ENCODE peak calls at places on chromosome 20, in five cellular contexts. O, D, T, M and P are unnamed samples.

GRCh38 chr20:14553774-14554524 is 216.5 kb upstream of the FLRT3 start:
- DNase-seq in O (no peak), D (no peak), T (no peak), M (no peak), P (no peak)

GRCh38 chr20:1317545-1318255 is 11.2 kb downstream of the SDCBP2 start:
- DNase-seq in O (no peak), D (no peak), T (no peak), M (no peak), P (no peak)

GRCh38 chr20:22691369-22692118 is 107.2 kb upstream of the FOXA2 start:
- DNase-seq in O (peak), D (peak), T (peak), M (peak), P (peak)

GRCh38 chr20:10637563-10637962 is 36.2 kb downstream of the JAG1 start:
- DNase-seq in O (no peak), D (no peak), T (no peak), M (no peak), P (no peak)

GRCh38 chr20:20207291-20207690 is 155.0 kb downstream of the CFAP61 start:
- DNase-seq in O (no peak), D (no peak), T (no peak), M (no peak), P (no peak)

GRCh38 chr20:859661-860294 is 26.3 kb downstream of the FAM110A start:
- DNase-seq in O (no peak), D (no peak), T (no peak), M (no peak), P (no peak)

GRCh38 chr20:3021777-3022176 is 21.6 kb upstream of the GNRH2 start:
- DNase-seq in O (no peak), D (no peak), T (no peak), M (no peak), P (no peak)

GRCh38 chr20:45934046-45934586 is 367 bp upstream of the PCIF1 start:
- DNase-seq in O (peak), D (peak), T (peak), M (peak), P (peak)

GRCh38 chr20:10555865-10556308 is 117.9 kb downstream of the JAG1 start:
- DNase-seq in O (no peak), D (no peak), T (no peak), M (no peak), P (no peak)

GRCh38 chr20:40592891-40593290 is 96.1 kb downstream of the MAFB start:
- DNase-seq in O (no peak), D (no peak), T (no peak), M (no peak), P (no peak)

GRCh38 chr20:24741673-24742072 is 207.4 kb upstream of the CST7 start:
- DNase-seq in O (no peak), D (no peak), T (no peak), M (no peak), P (no peak)

GRCh38 chr20:25254986-25255680 is 7.2 kb downstream of the PYGB start:
- DNase-seq in O (no peak), D (peak), T (no peak), M (no peak), P (peak)

GRCh38 chr20:34049897-34050695 is 56.4 kb downstream of the RALY start:
- DNase-seq in O (no peak), D (no peak), T (no peak), M (no peak), P (no peak)

GRCh38 chr20:8073024-8073832 is 53.7 kb upstream of the TMX4 start:
- DNase-seq in O (no peak), D (no peak), T (no peak), M (no peak), P (no peak)

GRCh38 chr20:53676519-53676822 is 82.8 kb upstream of the ZNF217 start:
- DNase-seq in O (no peak), D (no peak), T (no peak), M (no peak), P (no peak)

GRCh38 chr20:53678990-53679596 is 85.5 kb upstream of the ZNF217 start:
- DNase-seq in O (no peak), D (no peak), T (no peak), M (no peak), P (no peak)

GRCh38 chr20:53678315-53678989 is 84.8 kb upstream of the ZNF217 start:
- DNase-seq in O (no peak), D (no peak), T (no peak), M (no peak), P (no peak)

GRCh38 chr20:53676987-53677386 is 83.3 kb upstream of the ZNF217 start:
- DNase-seq in O (no peak), D (no peak), T (no peak), M (no peak), P (no peak)

GRCh38 chr20:53677447-53678314 is 84.0 kb upstream of the ZNF217 start:
- DNase-seq in O (no peak), D (no peak), T (no peak), M (no peak), P (peak)
- H3K27ac ChIP-seq in O (no peak), D (peak), T (no peak), M (peak), P (no peak)

GRCh38 chr20:51531712-51532456 is 10.6 kb downstream of the NFATC2 start:
- DNase-seq in O (no peak), D (no peak), T (no peak), M (no peak), P (no peak)
- H3K27ac ChIP-seq in O (no peak), D (peak), T (peak), M (peak), P (no peak)

GRCh38 chr20:36312724-36313441 is 6.7 kb downstream of the DLGAP4 start:
- DNase-seq in O (no peak), D (no peak), T (no peak), M (no peak), P (peak)
- H3K27ac ChIP-seq in O (no peak), D (peak), T (no peak), M (no peak), P (no peak)

GRCh38 chr20:59955131-59955796 is 3.0 kb upstream of the CDH26 start:
- DNase-seq in O (no peak), D (no peak), T (no peak), M (no peak), P (no peak)
- H3K27ac ChIP-seq in O (no peak), D (peak), T (no peak), M (no peak), P (no peak)

DNA sequence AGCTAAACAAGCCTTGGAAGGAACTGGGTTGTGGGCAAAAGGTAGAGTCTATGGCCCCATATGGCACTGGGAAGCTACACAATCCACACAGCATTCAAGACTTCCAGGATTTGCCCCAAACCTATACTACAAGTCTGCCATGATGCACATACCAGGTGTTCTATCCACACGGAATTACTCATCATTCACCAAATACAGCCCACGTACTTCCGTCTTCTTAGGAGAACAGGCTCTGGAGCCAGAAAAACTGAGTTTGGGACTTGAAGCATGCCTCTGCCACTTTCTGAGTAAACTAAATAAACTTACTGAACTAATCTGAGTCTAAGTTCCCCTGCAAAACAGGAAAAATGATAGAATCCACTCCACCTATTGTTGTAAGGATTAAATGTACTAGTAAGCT is 28.6 kb downstream of the RIMS4 start:
- DNase-seq in O (no peak), D (no peak), T (no peak), M (no peak), P (no peak)
- H3K27ac ChIP-seq in O (no peak), D (no peak), T (no peak), M (no peak), P (no peak)

GRCh38 chr20:62365814-62366369 is 1.2 kb downstream of the LAMA5 start:
- DNase-seq in O (peak), D (no peak), T (peak), M (no peak), P (peak)

GRCh38 chr20:62367136-62367482 is at the start of gene LAMA5:
- DNase-seq in O (no peak), D (no peak), T (peak), M (no peak), P (peak)

GRCh38 chr20:62364911-62365736 is 2.0 kb downstream of the LAMA5 start:
- DNase-seq in O (peak), D (no peak), T (peak), M (no peak), P (peak)

GRCh38 chr20:62367483-62368302 is 581 bp upstream of the LAMA5 start:
- DNase-seq in O (peak), D (no peak), T (peak), M (peak), P (no peak)

GRCh38 chr20:62366370-62367135 is 559 bp downstream of the LAMA5 start:
- DNase-seq in O (peak), D (no peak), T (peak), M (no peak), P (peak)
- H3K27ac ChIP-seq in O (peak), D (peak), T (peak), M (peak), P (peak)

DNA sequence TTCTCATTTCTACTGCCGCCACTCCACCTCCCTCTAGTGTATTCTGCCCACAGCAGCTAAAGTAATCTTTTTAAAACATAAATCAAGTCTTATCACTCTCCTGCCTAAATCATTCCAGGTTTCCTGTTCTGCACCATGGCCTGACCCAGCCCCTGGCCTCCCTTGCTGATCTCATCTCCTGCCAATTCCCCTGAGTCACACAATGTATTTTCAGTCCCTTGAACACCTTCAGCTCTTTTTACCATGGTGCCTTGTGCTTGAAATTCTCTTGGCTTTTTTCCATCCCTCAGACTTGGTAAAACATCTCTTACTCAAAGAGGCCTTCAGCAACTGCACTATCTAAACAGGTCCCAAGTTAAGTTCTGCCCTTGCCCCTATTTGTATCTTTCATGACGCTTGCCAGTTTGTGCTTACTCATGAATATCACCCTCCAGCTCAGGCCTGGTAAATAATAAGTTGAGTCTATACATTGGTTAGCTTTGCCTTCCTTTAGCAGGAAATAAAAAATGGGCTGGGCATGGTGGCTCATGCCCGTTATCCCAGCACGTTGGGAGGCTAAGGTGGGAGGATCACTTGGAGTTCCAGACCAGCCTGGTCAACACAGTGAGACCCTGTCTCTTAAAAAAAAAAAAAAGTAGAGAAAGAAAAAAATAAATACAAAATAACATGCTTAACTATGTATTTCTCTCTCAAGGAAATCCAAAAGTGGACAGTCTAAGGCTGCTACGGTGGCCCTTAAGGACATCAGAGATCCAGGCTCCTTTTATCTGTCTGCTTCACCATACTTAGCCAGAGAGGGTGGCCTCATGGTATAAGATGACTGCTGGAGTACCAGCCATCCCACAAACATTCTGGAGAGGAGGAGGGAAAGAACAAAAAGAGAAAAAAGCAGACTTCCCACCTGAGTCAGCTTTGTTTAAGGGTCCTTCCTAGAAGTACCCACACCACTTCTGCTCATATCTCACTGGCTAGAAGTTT is 62.2 kb downstream of the ARFGEF2 start:
- DNase-seq in O (no peak), D (no peak), T (no peak), M (no peak), P (no peak)
- H3K27ac ChIP-seq in O (no peak), D (peak), T (no peak), M (no peak), P (no peak)